ENCODE peak calls at places on chromosome 6, in four cellular contexts. W, J, S and B are unnamed samples.

GRCh38 chr6:4358414-4359107 is 223.2 kb upstream of the ECI2 start:
- DNase-seq in J (peak), S (peak), W (peak), B (peak)

GRCh38 chr6:155319902-155320301 is 5.6 kb upstream of the TFB1M start:
- DNase-seq in J (no peak), W (no peak), S (no peak), B (no peak)

GRCh38 chr6:40000964-40001515 is 66.8 kb upstream of the MOCS1 start:
- DNase-seq in S (no peak), W (no peak), J (no peak), B (no peak)

GRCh38 chr6:26538572-26538902 is 371 bp downstream of the HMGN4 start:
- DNase-seq in S (no peak), J (no peak), W (no peak), B (no peak)

GRCh38 chr6:122389704-122390103 is 9.7 kb upstream of the HSF2 start:
- DNase-seq in W (no peak), J (no peak), S (peak), B (no peak)

GRCh38 chr6:125153541-125154183 is at the start of gene TPD52L1:
- DNase-seq in J (peak), W (peak), S (peak), B (peak)

GRCh38 chr6:3523966-3524365 is 67.1 kb upstream of the SLC22A23 start:
- DNase-seq in J (no peak), S (no peak), W (no peak), B (no peak)

GRCh38 chr6:6699741-6700367 is 111.3 kb downstream of the LY86 start:
- DNase-seq in W (peak), J (peak), S (no peak), B (no peak)

GRCh38 chr6:112202639-112203341 is 51.6 kb downstream of the LAMA4 start:
- DNase-seq in J (no peak), S (no peak), W (no peak), B (no peak)

GRCh38 chr6:1081566-1081965 is 230.3 kb upstream of the FOXQ1 start:
- DNase-seq in S (no peak), W (no peak), J (no peak), B (no peak)

GRCh38 chr6:151916075-151916474 is 108.6 kb downstream of the ESR1 start:
- DNase-seq in W (no peak), J (no peak), S (no peak), B (no peak)

GRCh38 chr6:151905854-151906253 is 98.4 kb downstream of the ESR1 start:
- DNase-seq in S (no peak), W (no peak), J (no peak), B (no peak)

GRCh38 chr6:151916680-151917164 is 109.2 kb downstream of the ESR1 start:
- DNase-seq in W (no peak), J (no peak), S (no peak), B (no peak)

GRCh38 chr6:151914475-151914874 is 107.0 kb downstream of the ESR1 start:
- DNase-seq in S (peak), W (no peak), J (peak), B (no peak)

DNA sequence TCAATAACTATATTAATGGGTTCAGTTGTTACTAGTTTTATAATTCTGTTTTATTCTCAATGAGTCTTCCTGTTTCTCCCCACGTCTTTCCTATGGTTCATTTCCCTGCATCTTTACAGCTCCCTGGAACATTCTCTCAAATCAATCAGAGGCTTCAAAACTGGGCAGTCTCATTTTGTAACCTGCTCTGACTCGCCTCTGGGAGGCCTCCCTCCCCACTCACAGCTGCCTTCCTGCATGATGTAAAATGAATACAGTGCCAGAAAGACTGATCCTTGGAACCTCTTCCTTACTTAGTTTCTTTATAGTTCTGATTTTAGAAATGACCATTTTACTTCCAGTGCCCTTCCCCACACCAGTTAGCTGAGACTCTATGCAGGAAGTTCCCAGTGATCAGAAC is 103.9 kb downstream of the ESR1 start:
- DNase-seq in W (no peak), S (no peak), J (no peak), B (no peak)
- TF ChIP-seq HMGXB4 in W (no peak), S (no peak), J (no peak), B (no peak)

GRCh38 chr6:108120311-108120710 is 45.5 kb upstream of the NR2E1 start:
- DNase-seq in J (no peak), W (no peak), S (no peak), B (no peak)

GRCh38 chr6:108123516-108123929 is 42.3 kb upstream of the NR2E1 start:
- DNase-seq in S (no peak), J (no peak), W (no peak), B (no peak)

GRCh38 chr6:108127056-108127455 is 38.8 kb upstream of the NR2E1 start:
- DNase-seq in W (no peak), J (no peak), S (no peak), B (no peak)

GRCh38 chr6:108121612-108122011 is 44.2 kb upstream of the NR2E1 start:
- DNase-seq in J (no peak), W (no peak), S (no peak), B (no peak)

GRCh38 chr6:108123946-108124345 is 41.9 kb upstream of the NR2E1 start:
- DNase-seq in W (no peak), J (no peak), S (no peak), B (no peak)
- TF ChIP-seq HMGXB4 in W (no peak), J (no peak), S (no peak), B (no peak)

GRCh38 chr6:32931211-32931610 is 9.6 kb downstream of the HLA-DMB start:
- DNase-seq in J (no peak), W (no peak), S (no peak), B (no peak)
- TF ChIP-seq HMGXB4 in J (no peak), W (no peak), S (no peak), B (no peak)

GRCh38 chr6:142300758-142301251 is 1.0 kb upstream of the ADGRG6 start:
- DNase-seq in S (peak), W (no peak), J (peak), B (no peak)
- TF ChIP-seq HMGXB4 in S (no peak), W (no peak), J (no peak), B (no peak)

GRCh38 chr6:38349795-38350194 is 289.9 kb downstream of the BTBD9 start:
- DNase-seq in S (no peak), J (no peak), W (no peak), B (no peak)
- TF ChIP-seq HMGXB4 in S (no peak), J (no peak), W (no peak), B (no peak)